ENCODE peak calls at places on chromosomes 4 and X, in eight cellular contexts. S, E, Q, U, N, L, P and I are unnamed samples.

GRCh38 chrX:16822723-16823122 is 36.5 kb downstream of the TXLNG start:
- DNase-seq in Q (no peak), S (no peak), U (no peak), P (no peak), N (no peak), L (no peak), E (no peak), I (no peak)

GRCh38 chr4:140237616-140238352 is 83.8 kb upstream of the MAML3 start:
- DNase-seq in U (peak; percentile 88), S (no peak), L (peak; percentile 70), Q (no peak), N (no peak), E (peak; percentile 71), P (peak; percentile 81), I (peak; percentile 53)

GRCh38 chr4:174119818-174120217 is 163.6 kb downstream of the FBXO8 start:
- DNase-seq in L (no peak), U (no peak), N (no peak), P (no peak), Q (no peak), S (no peak), E (no peak), I (no peak)

GRCh38 chr4:126470862-126471261 is 1156.1 kb downstream of the FAT4 start:
- DNase-seq in E (no peak), N (no peak), L (no peak), Q (no peak), U (no peak), P (no peak), S (peak; percentile 82), I (no peak)

GRCh38 chr4:11182586-11183357 is 245.9 kb downstream of the HS3ST1 start:
- DNase-seq in L (no peak), Q (no peak), U (no peak), P (no peak), N (no peak), E (no peak), S (no peak), I (no peak)

GRCh38 chr4:7431696-7432530 is 2.8 kb downstream of the PSAPL1 start:
- DNase-seq in L (peak; percentile 68), E (no peak), Q (no peak), N (no peak), P (peak; percentile 30), S (no peak), U (no peak), I (peak; percentile 59)

GRCh38 chr4:184648220-184649025 is 824 bp downstream of the CASP3 start:
- DNase-seq in E (peak; percentile 72), Q (peak; percentile 3), L (peak; percentile 70), U (peak; percentile 62), N (no peak), S (peak; percentile 68), P (peak; percentile 79), I (peak; percentile 94)

GRCh38 chrX:18666614-18667013 is 5.3 kb downstream of the RS1 start:
- DNase-seq in L (no peak), U (no peak), P (no peak), S (no peak), E (no peak), Q (no peak), N (no peak), I (peak; percentile 38)

GRCh38 chrX:57640674-57641016 is 39.4 kb downstream of the NLRP2B start:
- DNase-seq in U (no peak), E (no peak), N (no peak), Q (no peak), P (no peak), S (no peak), L (no peak), I (no peak)

GRCh38 chrX:69568828-69569227 is 47.1 kb upstream of the EDA start:
- DNase-seq in P (no peak), L (no peak), Q (no peak), S (no peak), U (no peak), N (no peak), E (no peak), I (no peak)

GRCh38 chrX:149274516-149275105 is 230.5 kb downstream of the IDS start:
- DNase-seq in E (no peak), S (no peak), Q (no peak), N (no peak), U (no peak), P (no peak), L (no peak), I (no peak)

GRCh38 chrX:19372170-19373033 is 28.7 kb downstream of the PDHA1 start:
- DNase-seq in P (peak; percentile 79), N (no peak), L (peak; percentile 62), E (peak; percentile 67), Q (peak; percentile 67), U (peak; percentile 79), S (peak; percentile 69), I (peak; percentile 58)

GRCh38 chrX:77597511-77597910 is 150.3 kb downstream of the FGF16 start:
- DNase-seq in S (no peak), P (no peak), N (no peak), U (no peak), E (no peak), Q (no peak), L (no peak), I (no peak)

GRCh38 chrX:108732630-108733321 is 3.6 kb downstream of the IRS4 start:
- DNase-seq in N (no peak), E (no peak), Q (no peak), U (peak; percentile 19), L (no peak), S (no peak), P (peak; percentile 46), I (no peak)

GRCh38 chr4:178414881-178415446 is 972.7 kb upstream of the AGA start:
- DNase-seq in U (peak; percentile 1), L (no peak), P (no peak), Q (no peak), E (no peak), S (no peak), N (no peak), I (peak; percentile 44)

GRCh38 chr4:98448923-98449322 is 187.7 kb downstream of the RAP1GDS1 start:
- DNase-seq in P (no peak), L (no peak), S (no peak), N (no peak), U (no peak), E (peak; percentile 33), Q (no peak), I (peak; percentile 48)

GRCh38 chr4:6208416-6208815 is 8.1 kb upstream of the JAKMIP1 start:
- DNase-seq in S (no peak), E (no peak), L (peak; percentile 23), Q (no peak), U (no peak), P (no peak), N (no peak), I (no peak)

GRCh38 chrX:2430265-2430825 is 70.4 kb downstream of the DHRSX start:
- DNase-seq in E (no peak), S (no peak), P (no peak), N (no peak), Q (no peak), L (no peak), U (no peak), I (no peak)

GRCh38 chr4:101271516-101271915 is 75.8 kb downstream of the PPP3CA start:
- DNase-seq in Q (no peak), U (no peak), S (no peak), P (no peak), E (no peak), L (no peak), N (no peak), I (no peak)

GRCh38 chr4:24470681-24471622 is 113.4 kb downstream of the DHX15 start:
- DNase-seq in N (no peak), P (peak; percentile 60), L (no peak), E (peak; percentile 11), S (no peak), Q (no peak), U (peak; percentile 63), I (peak; percentile 88)
- H3K4me3 ChIP-seq in N (peak overlapping the region; percentile 41), P (peak overlapping the region; percentile 57), L (peak overlapping the region; percentile 74), E (peak overlapping the region; percentile 27), S (no peak overlapping the region), Q (peak overlapping the region; percentile 63), U (peak overlapping the region; percentile 80), I (peak overlapping the region; percentile 76)

GRCh38 chr4:61374612-61374920 is 174.4 kb downstream of the ADGRL3 start:
- DNase-seq in U (no peak), Q (no peak), N (no peak), E (no peak), S (no peak), L (no peak), P (no peak), I (no peak)
- TF ChIP-seq EP300 in U (no peak), Q (no peak), N (no peak), E (no peak), S (no peak), L (no peak), P (no peak), I (no peak)

GRCh38 chrX:151793886-151794285 is 59.3 kb downstream of the CNGA2 start:
- DNase-seq in E (no peak), U (no peak), L (no peak), S (no peak), Q (no peak), P (no peak), N (no peak), I (no peak)

GRCh38 chrX:151789179-151789800 is 54.7 kb downstream of the CNGA2 start:
- DNase-seq in U (no peak), S (peak; percentile 13), E (peak; percentile 18), N (no peak), Q (peak; percentile 17), L (peak; percentile 32), P (peak; percentile 50), I (no peak)

GRCh38 chrX:151792505-151792904 is 58.0 kb downstream of the CNGA2 start:
- DNase-seq in P (no peak), N (no peak), E (no peak), L (no peak), U (no peak), S (no peak), Q (no peak), I (no peak)

GRCh38 chrX:151790421-151791160 is 56.0 kb downstream of the CNGA2 start:
- DNase-seq in N (no peak), U (no peak), Q (no peak), E (no peak), S (no peak), L (no peak), P (no peak), I (no peak)

DNA sequence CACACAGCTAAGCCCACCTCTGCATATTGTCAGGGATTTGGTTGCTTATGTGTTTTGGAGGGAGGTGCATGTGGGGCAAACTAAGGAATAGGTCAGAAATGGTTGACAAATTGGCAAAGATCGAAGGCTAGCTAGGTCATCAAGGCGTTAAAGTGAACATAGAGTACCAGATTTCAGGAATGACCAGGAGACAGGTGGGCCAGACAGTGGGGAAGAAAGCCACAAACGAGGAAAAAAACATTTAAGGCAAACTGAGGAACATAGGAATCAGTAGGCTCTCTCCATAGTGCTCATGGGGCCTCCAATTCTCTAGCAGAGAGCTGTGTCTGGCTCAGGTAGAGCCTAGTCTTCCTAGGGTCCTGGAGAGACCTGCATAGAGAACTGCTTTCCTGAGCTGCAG is 57.4 kb downstream of the CNGA2 start:
- DNase-seq in Q (no peak), E (no peak), P (no peak), S (no peak), N (no peak), U (no peak), L (no peak), I (no peak)
- H3K9me3 ChIP-seq in Q (no peaks in the 10 kb centered on the region), E (no peaks in the 10 kb centered on the region), P (no peaks in the 10 kb centered on the region), S (no peaks in the 10 kb centered on the region), N (no peaks in the 10 kb centered on the region), U (no peaks in the 10 kb centered on the region), L (no peaks in the 10 kb centered on the region), I (no peaks in the 10 kb centered on the region)

DNA sequence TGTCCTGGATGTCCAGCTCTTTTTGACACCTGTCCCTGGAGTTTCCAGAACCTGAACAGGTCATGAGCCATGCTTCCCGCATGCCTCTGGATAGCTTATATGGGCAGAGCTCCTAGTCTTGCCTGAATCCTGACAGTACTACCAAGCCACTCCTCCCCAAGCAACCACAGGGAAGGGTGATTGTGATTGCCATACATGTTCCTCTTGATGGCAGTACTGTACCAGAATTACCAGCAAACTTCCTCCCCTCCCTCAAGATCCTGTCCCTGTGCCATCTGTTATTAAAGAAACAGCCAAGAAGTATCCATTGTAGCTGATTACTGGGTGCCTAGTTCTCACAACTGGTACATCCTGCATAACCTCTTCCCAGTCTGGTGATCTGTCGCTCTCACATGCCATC is 264.3 kb upstream of the AGTR2 start:
- DNase-seq in Q (no peak), E (no peak), L (no peak), S (no peak), N (no peak), U (no peak), P (no peak), I (no peak)
- H3K4me3 ChIP-seq in Q (no peak overlapping the region), E (no peak overlapping the region), L (no peak overlapping the region), S (no peak overlapping the region), N (no peak overlapping the region), U (no peak overlapping the region), P (no peak overlapping the region), I (no peak overlapping the region)